ENCODE peak calls at places on chromosomes 7 and 10, in eight cellular contexts. N is body of pancreas, F is SJSA1, K is IMR-90, Z is aorta, S is cardiac muscle cell, E is neuronal stem cell, H is endodermal cell. L is an unnamed sample.

GRCh38 chr10:22805304-22805703 is 90.9 kb upstream of the PIP4K2A start:
- DNase-seq in N (peak; percentile 21), F (peak; percentile 55), K (peak; percentile 58), Z (no peak), S (peak; percentile 39), E (no peak), H (no peak), L (no peak)

GRCh38 chr10:61189912-61190311 is 245.9 kb upstream of the RHOBTB1 start:
- DNase-seq in N (no peak), F (no peak), K (no peak), Z (no peak), S (no peak), E (no peak), H (no peak), L (no peak)

GRCh38 chr7:21154592-21154991 is 273.3 kb upstream of the SP4 start:
- DNase-seq in N (no peak), F (no peak), K (no peak), Z (no peak), S (no peak), E (no peak), H (no peak), L (no peak)

GRCh38 chr10:132516771-132517725 is 20.5 kb upstream of the INPP5A start:
- DNase-seq in N (peak; percentile 92), F (peak; percentile 98), K (peak; percentile 96), Z (peak; percentile 96), S (peak; percentile 99), E (peak; percentile 51), H (peak; percentile 92), L (peak; percentile 96)

GRCh38 chr7:81600608-81601007 is 169.2 kb downstream of the HGF start:
- DNase-seq in N (no peak), F (no peak), K (peak; percentile 94), Z (no peak), S (peak; percentile 95), E (no peak), H (no peak), L (no peak)

GRCh38 chr7:11742496-11742895 is 89.5 kb downstream of the THSD7A start:
- DNase-seq in N (no peak), F (no peak), K (no peak), Z (no peak), S (no peak), E (no peak), H (no peak), L (no peak)

GRCh38 chr7:26630361-26630760 is 234.0 kb downstream of the SKAP2 start:
- DNase-seq in N (no peak), F (no peak), K (no peak), Z (no peak), S (no peak), E (no peak), H (no peak), L (no peak)

GRCh38 chr7:5296627-5297226 is 14.0 kb downstream of the SLC29A4 start:
- DNase-seq in N (no peak), F (no peak), K (no peak), Z (no peak), S (no peak), E (peak; percentile 75), H (peak; percentile 97), L (peak; percentile 67)

GRCh38 chr7:45036317-45036716 is 36.3 kb downstream of the CCM2 start:
- DNase-seq in N (no peak), F (no peak), K (no peak), Z (no peak), S (no peak), E (no peak), H (no peak), L (no peak)

GRCh38 chr7:26127411-26127810 is 24.6 kb upstream of the NFE2L3 start:
- DNase-seq in N (no peak), F (no peak), K (no peak), Z (no peak), S (no peak), E (no peak), H (no peak), L (no peak)

GRCh38 chr10:112794201-112794600 is 155.8 kb upstream of the TCF7L2 start:
- DNase-seq in N (no peak), F (no peak), K (no peak), Z (no peak), S (no peak), E (no peak), H (no peak), L (no peak)
- H3K36me3 ChIP-seq in N (no peaks in the 10 kb centered on the region), F (no peaks in the 10 kb centered on the region), K (no peaks in the 10 kb centered on the region), Z (no peaks in the 10 kb centered on the region), S (no peaks in the 10 kb centered on the region), E (no peaks in the 10 kb centered on the region), H (no peaks in the 10 kb centered on the region), L (no peaks in the 10 kb centered on the region)

GRCh38 chr7:93016681-93017349 is 101.0 kb downstream of the SAMD9 start:
- DNase-seq in N (no peak), F (no peak), K (peak; percentile 45), Z (no peak), S (no peak), E (no peak), H (no peak), L (no peak)
- H3K9me3 ChIP-seq in N (no peaks in the 10 kb centered on the region), F (no peaks in the 10 kb centered on the region), K (no peaks in the 10 kb centered on the region), Z (no peaks in the 10 kb centered on the region), S (no peaks in the 10 kb centered on the region), E (no peaks in the 10 kb centered on the region), H (no peaks in the 10 kb centered on the region), L (no peaks in the 10 kb centered on the region)

GRCh38 chr10:110123594-110123993 is 83.8 kb upstream of the MXI1 start:
- DNase-seq in N (no peak), F (no peak), K (no peak), Z (no peak), S (no peak), E (no peak), H (no peak), L (no peak)
- H3K36me3 ChIP-seq in N (no peaks in the 10 kb centered on the region), F (peaks cover 80% of the 10 kb centered on the region), K (peaks cover 23% of the 10 kb centered on the region), Z (no peaks in the 10 kb centered on the region), S (peaks cover 41% of the 10 kb centered on the region), E (peaks cover 81% of the 10 kb centered on the region), H (peaks cover 60% of the 10 kb centered on the region), L (no peaks in the 10 kb centered on the region)

DNA sequence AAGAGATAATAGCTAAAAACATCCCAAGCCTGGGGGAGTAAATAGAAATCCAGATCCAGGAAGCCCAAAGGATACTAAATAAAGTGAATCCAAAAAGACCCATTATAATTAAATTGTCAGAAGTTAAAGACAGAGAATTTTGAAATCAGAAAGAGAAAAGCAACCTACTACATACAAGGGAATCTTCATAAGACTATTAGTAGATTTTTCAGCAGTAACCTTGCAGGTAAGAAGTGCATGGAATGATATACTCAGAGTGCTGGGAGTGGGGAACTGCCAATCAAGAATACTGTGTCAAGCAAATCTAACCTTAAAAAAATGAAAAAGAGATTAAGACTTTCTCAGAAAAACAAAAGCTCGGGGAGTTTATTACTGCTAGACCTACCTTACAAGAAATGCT is 13.2 kb upstream of the GIMAP1 start:
- DNase-seq in N (no peak), F (no peak), K (no peak), Z (no peak), S (no peak), E (no peak), H (no peak), L (no peak)
- H3K9me3 ChIP-seq in N (no peaks in the 10 kb centered on the region), F (no peaks in the 10 kb centered on the region), K (peaks cover 4% of the 10 kb centered on the region), Z (peaks cover 3% of the 10 kb centered on the region), S (no peaks in the 10 kb centered on the region), E (no peaks in the 10 kb centered on the region), H (peaks cover 32% of the 10 kb centered on the region), L (no peaks in the 10 kb centered on the region)